ENCODE peak calls at places on chromosomes 16 and 17, in ten cellular contexts. P is cardiac muscle cell; B is psoas muscle; Q is tibial nerve; H is progenitor cell of endocrine pancreas; X is endothelial cell; M is colonic mucosa; D is CD4-positive, alpha-beta T cell; W is AG04449; K is neural crest cell. E is an unnamed sample.

GRCh38 chr17:48860034-48860433 is 29.2 kb downstream of the CALCOCO2 start:
- DNase-seq in P (no peak), B (no peak), Q (no peak), H (no peak), X (no peak), M (no peak), D (no peak), W (no peak), K (no peak), E (no peak)

GRCh38 chr17:57935833-57936807 is 19.1 kb downstream of the CUEDC1 start:
- DNase-seq in P (peak), B (peak), Q (no peak), H (no peak), X (peak), M (no peak), D (no peak), W (no peak), K (peak), E (no peak)

GRCh38 chr16:65414284-65414984 is 292.6 kb upstream of the CDH11 start:
- DNase-seq in P (peak), B (no peak), Q (no peak), H (no peak), X (no peak), M (no peak), D (no peak), W (peak), K (no peak), E (no peak)

GRCh38 chr16:47072158-47072557 is 71.6 kb downstream of the NETO2 start:
- DNase-seq in P (no peak), B (no peak), Q (no peak), H (no peak), X (no peak), M (no peak), D (no peak), W (no peak), K (no peak), E (no peak)

GRCh38 chr17:58415371-58416055 is 1.8 kb downstream of the RNF43 start:
- DNase-seq in P (no peak), B (no peak), Q (no peak), H (peak), X (peak), M (peak), D (no peak), W (no peak), K (peak), E (no peak)

GRCh38 chr16:24499193-24499814 is 40.1 kb upstream of the RBBP6 start:
- DNase-seq in P (peak), B (no peak), Q (no peak), H (peak), X (peak), M (peak), D (no peak), W (no peak), K (peak), E (peak)

GRCh38 chr16:62711797-62712196 is 675.6 kb upstream of the CDH8 start:
- DNase-seq in P (no peak), B (no peak), Q (no peak), H (no peak), X (no peak), M (no peak), D (no peak), W (no peak), K (no peak), E (no peak)

GRCh38 chr17:75695141-75695829 is 26.0 kb upstream of the ITGB4 start:
- DNase-seq in P (no peak), B (no peak), Q (no peak), H (no peak), X (no peak), M (no peak), D (no peak), W (no peak), K (no peak), E (no peak)

GRCh38 chr16:22373662-22374310 is 633 bp downstream of the CDR2 start:
- DNase-seq in P (no peak), B (peak), Q (peak), H (peak), X (peak), M (peak), D (peak), W (no peak), K (peak), E (peak)

DNA sequence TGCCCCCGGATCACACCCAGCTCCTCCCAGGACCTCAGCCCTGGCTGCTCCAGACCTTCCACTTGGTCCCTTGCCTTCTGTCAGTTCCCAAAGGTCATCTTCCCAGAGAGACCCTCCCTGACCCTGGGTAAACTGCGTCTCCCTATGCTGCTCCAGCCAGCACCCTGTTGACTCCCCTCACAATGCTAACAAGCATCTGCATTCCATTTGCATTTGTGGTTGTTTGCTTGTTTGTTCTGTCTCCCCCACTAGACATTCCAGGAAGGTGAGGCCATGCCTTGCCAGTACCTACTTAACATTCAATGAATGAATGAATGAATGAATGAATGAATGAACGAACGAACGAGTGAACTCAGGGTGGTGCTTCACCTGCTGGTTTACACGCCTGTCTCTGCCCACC is 171.2 kb downstream of the WSCD1 start:
- DNase-seq in P (no peak), B (no peak), Q (no peak), H (no peak), X (no peak), M (no peak), D (no peak), W (no peak), K (no peak), E (no peak)
- TF ChIP-seq CTCF in P (no peak), B (no peak), Q (no peak), H (no peak), X (no peak), M (no peak), D (no peak), W (no peak), K (no peak), E (no peak)

GRCh38 chr16:878071-878784 is 77.7 kb upstream of the GNG13 start:
- DNase-seq in P (no peak), B (peak), Q (no peak), H (no peak), X (peak), M (no peak), D (no peak), W (no peak), K (no peak), E (no peak)
- TF ChIP-seq CTCF in P (no peak), B (no peak), Q (no peak), H (peak), X (no peak), M (no peak), D (no peak), W (peak), K (no peak), E (no peak)

DNA sequence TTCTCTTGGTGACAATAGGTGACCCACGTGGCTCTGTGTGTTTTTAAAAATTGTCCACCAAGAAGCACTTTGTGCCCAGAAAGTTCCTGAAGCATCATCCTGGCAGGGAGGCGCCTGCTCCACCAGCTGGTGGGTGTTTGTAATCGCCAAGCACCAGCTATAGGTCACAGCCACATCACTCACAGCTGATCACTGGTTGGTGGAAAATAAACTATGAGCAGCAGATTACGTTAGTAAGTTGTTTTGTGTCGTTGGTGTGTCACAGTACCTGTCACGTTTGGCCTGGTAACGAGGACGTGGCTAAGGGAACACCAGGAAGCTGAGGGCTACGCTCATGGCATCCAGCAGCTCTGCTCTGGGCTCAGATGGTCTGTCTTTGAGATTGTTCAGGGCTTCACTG is 10.1 kb downstream of the MRM3 start:
- DNase-seq in P (no peak), B (no peak), Q (no peak), H (no peak), X (no peak), M (no peak), D (no peak), W (no peak), K (no peak), E (no peak)
- TF ChIP-seq CTCF in P (no peak), B (no peak), Q (no peak), H (no peak), X (no peak), M (no peak), D (no peak), W (no peak), K (no peak), E (no peak)

DNA sequence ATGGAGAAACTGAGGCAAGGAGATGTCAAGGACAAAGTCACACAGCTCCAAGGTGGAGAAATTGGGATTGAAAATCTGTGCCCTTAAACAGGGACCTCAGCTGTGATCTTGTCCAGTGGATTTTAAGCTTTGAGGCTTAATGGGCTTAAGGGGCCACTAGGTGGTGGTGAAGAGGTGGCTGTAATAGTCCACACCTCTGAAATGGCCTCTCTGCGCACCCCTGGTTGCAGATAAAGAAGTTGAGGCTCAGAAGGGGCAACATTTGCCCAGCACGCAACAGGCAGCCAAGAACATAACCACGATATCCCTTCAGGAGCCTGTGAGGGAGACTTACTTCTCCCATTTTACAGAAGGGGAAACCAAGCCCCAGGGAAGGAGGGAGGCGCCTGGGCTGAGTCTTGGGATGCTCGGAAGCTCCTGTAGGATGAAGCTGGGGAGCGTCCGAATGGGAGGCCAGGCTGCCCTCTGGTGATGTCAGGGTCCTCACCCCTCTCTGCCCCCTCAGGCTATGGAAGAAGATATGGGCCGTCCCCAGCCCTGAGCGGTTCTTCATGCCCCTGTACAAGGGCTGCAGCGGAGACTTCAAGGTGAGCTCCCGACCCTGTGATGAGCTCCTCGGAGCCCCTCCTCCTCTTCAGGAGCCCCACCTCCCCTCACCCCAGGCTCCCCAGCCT is 43.7 kb downstream of the IL21R start:
- DNase-seq in P (no peak), B (no peak), Q (no peak), H (no peak), X (no peak), M (no peak), D (no peak), W (no peak), K (no peak), E (no peak)
- TF ChIP-seq CTCF in P (no peak), B (no peak), Q (no peak), H (no peak), X (no peak), M (no peak), D (no peak), W (no peak), K (no peak), E (peak)

DNA sequence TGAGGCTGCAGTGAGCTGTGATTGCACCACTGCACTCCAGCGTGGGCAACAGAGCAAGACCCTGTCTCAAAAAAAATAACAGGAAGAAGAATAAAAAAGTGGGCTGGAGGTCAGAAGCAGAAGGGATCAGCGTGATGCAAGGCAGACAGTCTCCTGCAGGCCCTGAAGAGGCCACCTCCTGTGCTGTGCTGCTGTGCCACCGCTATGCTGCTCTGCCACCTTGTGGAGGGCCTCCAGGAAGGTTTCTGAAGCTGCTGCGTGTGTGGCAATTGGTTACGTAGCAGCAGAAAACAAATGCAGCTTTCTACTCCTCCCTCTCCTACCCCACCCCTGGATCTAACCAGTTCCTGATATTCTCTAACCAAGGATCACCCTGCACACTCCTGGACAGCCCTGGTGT is 815.5 kb downstream of the KCNJ18 start:
- DNase-seq in P (no peak), B (no peak), Q (no peak), H (no peak), X (no peak), M (no peak), D (no peak), W (no peak), K (no peak), E (no peak)
- TF ChIP-seq CTCF in P (no peak), B (no peak), Q (no peak), H (no peak), X (no peak), M (no peak), D (no peak), W (no peak), K (no peak), E (no peak)